ENCODE peak calls at places on chromosomes 6 and 20, in five cellular contexts. One of them, this sample, is unnamed.

GRCh38 chr20:53978497-53978896 is 91.9 kb downstream of the BCAS1 start:
- DNase-seq in uterus: no peak
- DNase-seq in mammary epithelial cell: no peak
- DNase-seq in lower lobe of right lung: no peak
- DNase-seq in esophagus squamous epithelium: no peak
- DNase-seq in this sample: no peak

GRCh38 chr20:19934792-19935491 is 82.2 kb upstream of the NAA20 start:
- DNase-seq in uterus: peak; percentile 64
- DNase-seq in esophagus squamous epithelium: no peak
- DNase-seq in mammary epithelial cell: peak; percentile 88
- DNase-seq in lower lobe of right lung: peak; percentile 71
- DNase-seq in this sample: peak; percentile 75

GRCh38 chr6:134436950-134437349 is 119.0 kb upstream of the SGK1 start:
- DNase-seq in esophagus squamous epithelium: no peak
- DNase-seq in mammary epithelial cell: no peak
- DNase-seq in uterus: no peak
- DNase-seq in lower lobe of right lung: no peak
- DNase-seq in this sample: no peak

GRCh38 chr20:19737025-19737424 is 21.0 kb upstream of the RIN2 start:
- DNase-seq in esophagus squamous epithelium: no peak
- DNase-seq in uterus: peak; percentile 43
- DNase-seq in mammary epithelial cell: peak; percentile 98
- DNase-seq in lower lobe of right lung: no peak
- DNase-seq in this sample: no peak

GRCh38 chr6:89084954-89085353 is 4.4 kb downstream of the PNRC1 start:
- DNase-seq in uterus: no peak
- DNase-seq in mammary epithelial cell: peak; percentile 56
- DNase-seq in lower lobe of right lung: no peak
- DNase-seq in esophagus squamous epithelium: no peak
- DNase-seq in this sample: no peak

GRCh38 chr6:31087494-31088089 is 24.8 kb downstream of the C6orf15 start:
- DNase-seq in lower lobe of right lung: peak; percentile 87
- DNase-seq in mammary epithelial cell: peak; percentile 73
- DNase-seq in uterus: peak; percentile 90
- DNase-seq in esophagus squamous epithelium: no peak
- DNase-seq in this sample: peak; percentile 86

GRCh38 chr20:12207875-12208274 is 290.2 kb downstream of the BTBD3 start:
- DNase-seq in lower lobe of right lung: no peak
- DNase-seq in mammary epithelial cell: peak; percentile 47
- DNase-seq in uterus: no peak
- DNase-seq in esophagus squamous epithelium: no peak
- DNase-seq in this sample: no peak

GRCh38 chr6:112979830-112980229 is 632.7 kb downstream of the RFPL4B start:
- DNase-seq in uterus: no peak
- DNase-seq in lower lobe of right lung: no peak
- DNase-seq in esophagus squamous epithelium: no peak
- DNase-seq in mammary epithelial cell: peak; percentile 1
- DNase-seq in this sample: no peak

GRCh38 chr6:167833396-167833763 is 6.7 kb downstream of the AFDN start:
- DNase-seq in mammary epithelial cell: no peak
- DNase-seq in lower lobe of right lung: no peak
- DNase-seq in esophagus squamous epithelium: no peak
- DNase-seq in uterus: no peak
- DNase-seq in this sample: no peak

GRCh38 chr6:168908887-168909286 is 344.8 kb downstream of the THBS2 start:
- DNase-seq in lower lobe of right lung: no peak
- DNase-seq in uterus: no peak
- DNase-seq in esophagus squamous epithelium: no peak
- DNase-seq in mammary epithelial cell: peak; percentile 54
- DNase-seq in this sample: no peak

GRCh38 chr20:38671186-38671585 is 53.1 kb upstream of the SLC32A1 start:
- DNase-seq in uterus: no peak
- DNase-seq in lower lobe of right lung: no peak
- DNase-seq in mammary epithelial cell: no peak
- DNase-seq in esophagus squamous epithelium: no peak
- DNase-seq in this sample: no peak

GRCh38 chr20:5080384-5080877 is 39.3 kb downstream of the PCNA start:
- DNase-seq in esophagus squamous epithelium: no peak
- DNase-seq in mammary epithelial cell: no peak
- DNase-seq in uterus: no peak
- DNase-seq in lower lobe of right lung: peak; percentile 88
- DNase-seq in this sample: peak; percentile 86

GRCh38 chr20:53899351-53900167 is 170.8 kb downstream of the BCAS1 start:
- DNase-seq in esophagus squamous epithelium: no peak
- DNase-seq in lower lobe of right lung: no peak
- DNase-seq in mammary epithelial cell: peak; percentile 96
- DNase-seq in uterus: peak; percentile 35
- DNase-seq in this sample: no peak

GRCh38 chr6:11433860-11434259 is 103.7 kb upstream of the TMEM170B start:
- DNase-seq in esophagus squamous epithelium: no peak
- DNase-seq in lower lobe of right lung: no peak
- DNase-seq in uterus: no peak
- DNase-seq in mammary epithelial cell: no peak
- DNase-seq in this sample: no peak

GRCh38 chr20:9040874-9041524 is 27.9 kb upstream of the PLCB4 start:
- DNase-seq in esophagus squamous epithelium: no peak
- DNase-seq in mammary epithelial cell: no peak
- DNase-seq in uterus: no peak
- DNase-seq in lower lobe of right lung: no peak
- DNase-seq in this sample: no peak

GRCh38 chr6:3139090-3139903 is 18.0 kb downstream of the TUBB2A start:
- DNase-seq in mammary epithelial cell: no peak
- DNase-seq in lower lobe of right lung: peak; percentile 61
- DNase-seq in uterus: peak; percentile 40
- DNase-seq in esophagus squamous epithelium: no peak
- DNase-seq in this sample: peak; percentile 74

GRCh38 chr6:11251553-11252358 is 19.3 kb upstream of the NEDD9 start:
- DNase-seq in mammary epithelial cell: peak; percentile 89
- DNase-seq in uterus: peak; percentile 89
- DNase-seq in esophagus squamous epithelium: no peak
- DNase-seq in lower lobe of right lung: no peak
- DNase-seq in this sample: no peak

GRCh38 chr6:142802124-142802523 is 142.9 kb downstream of the HIVEP2 start:
- DNase-seq in esophagus squamous epithelium: no peak
- DNase-seq in mammary epithelial cell: peak; percentile 98
- DNase-seq in lower lobe of right lung: no peak
- DNase-seq in uterus: no peak
- DNase-seq in this sample: no peak

GRCh38 chr6:36083446-36083845 is 46.9 kb upstream of the MAPK13 start:
- DNase-seq in mammary epithelial cell: no peak
- DNase-seq in lower lobe of right lung: no peak
- DNase-seq in uterus: no peak
- DNase-seq in esophagus squamous epithelium: no peak
- DNase-seq in this sample: no peak

GRCh38 chr6:149965191-149966020 is 1.7 kb downstream of the ULBP1 start:
- DNase-seq in esophagus squamous epithelium: no peak
- DNase-seq in uterus: no peak
- DNase-seq in mammary epithelial cell: no peak
- DNase-seq in lower lobe of right lung: no peak
- DNase-seq in this sample: no peak

GRCh38 chr6:140744648-140745320 is 1370.3 kb upstream of the CITED2 start:
- DNase-seq in lower lobe of right lung: no peak
- DNase-seq in uterus: no peak
- DNase-seq in esophagus squamous epithelium: no peak
- DNase-seq in mammary epithelial cell: peak; percentile 71
- DNase-seq in this sample: no peak

GRCh38 chr6:150037526-150038201 is 12.3 kb upstream of the RAET1L start:
- DNase-seq in esophagus squamous epithelium: no peak
- DNase-seq in mammary epithelial cell: no peak
- DNase-seq in lower lobe of right lung: no peak
- DNase-seq in uterus: no peak
- DNase-seq in this sample: no peak

GRCh38 chr6:47335456-47335855 is 25.8 kb upstream of the TNFRSF21 start:
- DNase-seq in lower lobe of right lung: no peak
- DNase-seq in esophagus squamous epithelium: no peak
- DNase-seq in mammary epithelial cell: no peak
- DNase-seq in uterus: no peak
- DNase-seq in this sample: no peak

GRCh38 chr6:81875776-81876293 is 123.4 kb upstream of the TENT5A start:
- DNase-seq in uterus: no peak
- DNase-seq in lower lobe of right lung: no peak
- DNase-seq in esophagus squamous epithelium: no peak
- DNase-seq in mammary epithelial cell: no peak
- DNase-seq in this sample: no peak

GRCh38 chr20:19964289-19965263 is 52.6 kb upstream of the NAA20 start:
- DNase-seq in uterus: peak; percentile 90
- DNase-seq in mammary epithelial cell: peak; percentile 41
- DNase-seq in esophagus squamous epithelium: no peak
- DNase-seq in lower lobe of right lung: peak; percentile 57
- DNase-seq in this sample: no peak

GRCh38 chr6:32692019-32692418 is 25.6 kb upstream of the HLA-DQB1 start:
- DNase-seq in lower lobe of right lung: peak; percentile 50
- DNase-seq in mammary epithelial cell: peak; percentile 45
- DNase-seq in uterus: no peak
- DNase-seq in esophagus squamous epithelium: no peak
- DNase-seq in this sample: no peak

GRCh38 chr6:13710552-13711383 is 867 bp downstream of the RANBP9 start:
- DNase-seq in esophagus squamous epithelium: no peak
- DNase-seq in uterus: no peak
- DNase-seq in mammary epithelial cell: peak; percentile 32
- DNase-seq in lower lobe of right lung: peak; percentile 71
- DNase-seq in this sample: peak; percentile 83

GRCh38 chr6:112228480-112229332 is 25.7 kb downstream of the LAMA4 start:
- DNase-seq in esophagus squamous epithelium: no peak
- DNase-seq in lower lobe of right lung: no peak
- DNase-seq in mammary epithelial cell: no peak
- DNase-seq in uterus: no peak
- DNase-seq in this sample: no peak

GRCh38 chr20:50277064-50277415 is 86.4 kb downstream of the CEBPB start:
- DNase-seq in mammary epithelial cell: no peak
- DNase-seq in esophagus squamous epithelium: no peak
- DNase-seq in uterus: no peak
- DNase-seq in lower lobe of right lung: no peak
- DNase-seq in this sample: no peak

GRCh38 chr6:139308284-139308916 is 16.6 kb upstream of the TXLNB start:
- DNase-seq in esophagus squamous epithelium: no peak
- DNase-seq in uterus: no peak
- DNase-seq in mammary epithelial cell: no peak
- DNase-seq in lower lobe of right lung: no peak
- DNase-seq in this sample: no peak

GRCh38 chr6:38974389-38975133 is 74.0 kb upstream of the GLP1R start:
- DNase-seq in lower lobe of right lung: no peak
- DNase-seq in mammary epithelial cell: no peak
- DNase-seq in uterus: no peak
- DNase-seq in esophagus squamous epithelium: no peak
- DNase-seq in this sample: no peak

GRCh38 chr20:34231634-34232033 is 9.6 kb upstream of the ASIP start:
- DNase-seq in lower lobe of right lung: no peak
- DNase-seq in uterus: no peak
- DNase-seq in esophagus squamous epithelium: no peak
- DNase-seq in mammary epithelial cell: no peak
- DNase-seq in this sample: no peak

GRCh38 chr20:16222859-16223411 is 350.3 kb downstream of the KIF16B start:
- DNase-seq in mammary epithelial cell: peak; percentile 23
- DNase-seq in uterus: no peak
- DNase-seq in lower lobe of right lung: no peak
- DNase-seq in esophagus squamous epithelium: no peak
- DNase-seq in this sample: no peak

GRCh38 chr6:138410048-138410735 is 6.2 kb downstream of the HEBP2 start:
- DNase-seq in uterus: peak; percentile 61
- DNase-seq in esophagus squamous epithelium: no peak
- DNase-seq in mammary epithelial cell: peak; percentile 69
- DNase-seq in lower lobe of right lung: peak; percentile 55
- DNase-seq in this sample: no peak

GRCh38 chr6:42190784-42191183 is 4.0 kb downstream of the GUCA1B start:
- DNase-seq in mammary epithelial cell: no peak
- DNase-seq in uterus: no peak
- DNase-seq in esophagus squamous epithelium: no peak
- DNase-seq in lower lobe of right lung: no peak
- DNase-seq in this sample: no peak

DNA sequence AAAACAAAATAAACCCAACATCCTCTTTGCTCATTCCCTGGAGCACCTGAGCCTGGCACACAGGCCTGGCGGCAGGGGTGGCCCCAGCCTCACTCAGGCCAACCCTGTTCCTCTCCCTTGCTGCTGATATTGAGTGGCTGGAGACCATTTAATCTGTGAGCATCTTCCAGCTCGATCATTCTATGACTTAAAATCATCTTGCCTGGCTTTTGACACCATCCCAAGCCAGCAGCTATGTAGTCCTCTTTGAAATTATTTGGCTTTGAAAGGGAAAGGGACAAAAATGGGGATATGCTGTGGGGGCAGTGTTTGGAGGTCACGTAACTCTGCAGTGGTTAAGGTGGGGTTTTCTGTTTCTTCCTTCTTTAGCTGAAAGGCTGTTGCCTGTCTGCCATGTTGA is 22.8 kb downstream of the EZR start:
- DNase-seq in lower lobe of right lung: no peak
- DNase-seq in uterus: no peak
- DNase-seq in mammary epithelial cell: no peak
- DNase-seq in esophagus squamous epithelium: no peak
- DNase-seq in this sample: no peak
- H3K27me3 ChIP-seq in lower lobe of right lung: no peaks in the 10 kb centered on the region
- H3K27me3 ChIP-seq in uterus: no peaks in the 10 kb centered on the region
- H3K27me3 ChIP-seq in mammary epithelial cell: no peaks in the 10 kb centered on the region
- H3K27me3 ChIP-seq in esophagus squamous epithelium: no peaks in the 10 kb centered on the region
- H3K27me3 ChIP-seq in this sample: no peaks in the 10 kb centered on the region

GRCh38 chr6:155121699-155122098 is 126.6 kb downstream of the TIAM2 start:
- DNase-seq in esophagus squamous epithelium: no peak
- DNase-seq in lower lobe of right lung: no peak
- DNase-seq in uterus: no peak
- DNase-seq in mammary epithelial cell: no peak
- DNase-seq in this sample: no peak
- H3K4me1 ChIP-seq in esophagus squamous epithelium: no peaks in the 10 kb centered on the region
- H3K4me1 ChIP-seq in lower lobe of right lung: no peaks in the 10 kb centered on the region
- H3K4me1 ChIP-seq in uterus: no peaks in the 10 kb centered on the region
- H3K4me1 ChIP-seq in mammary epithelial cell: no peaks in the 10 kb centered on the region
- H3K4me1 ChIP-seq in this sample: no peaks in the 10 kb centered on the region

GRCh38 chr6:27208042-27208441 is 39.5 kb upstream of the PRSS16 start:
- DNase-seq in esophagus squamous epithelium: no peak
- DNase-seq in mammary epithelial cell: no peak
- DNase-seq in lower lobe of right lung: no peak
- DNase-seq in uterus: no peak
- DNase-seq in this sample: no peak
- H3K27me3 ChIP-seq in esophagus squamous epithelium: no peaks in the 10 kb centered on the region
- H3K27me3 ChIP-seq in mammary epithelial cell: no peaks in the 10 kb centered on the region
- H3K27me3 ChIP-seq in lower lobe of right lung: peaks cover 70% of the 10 kb centered on the region
- H3K27me3 ChIP-seq in uterus: no peaks in the 10 kb centered on the region
- H3K27me3 ChIP-seq in this sample: peaks cover 85% of the 10 kb centered on the region

DNA sequence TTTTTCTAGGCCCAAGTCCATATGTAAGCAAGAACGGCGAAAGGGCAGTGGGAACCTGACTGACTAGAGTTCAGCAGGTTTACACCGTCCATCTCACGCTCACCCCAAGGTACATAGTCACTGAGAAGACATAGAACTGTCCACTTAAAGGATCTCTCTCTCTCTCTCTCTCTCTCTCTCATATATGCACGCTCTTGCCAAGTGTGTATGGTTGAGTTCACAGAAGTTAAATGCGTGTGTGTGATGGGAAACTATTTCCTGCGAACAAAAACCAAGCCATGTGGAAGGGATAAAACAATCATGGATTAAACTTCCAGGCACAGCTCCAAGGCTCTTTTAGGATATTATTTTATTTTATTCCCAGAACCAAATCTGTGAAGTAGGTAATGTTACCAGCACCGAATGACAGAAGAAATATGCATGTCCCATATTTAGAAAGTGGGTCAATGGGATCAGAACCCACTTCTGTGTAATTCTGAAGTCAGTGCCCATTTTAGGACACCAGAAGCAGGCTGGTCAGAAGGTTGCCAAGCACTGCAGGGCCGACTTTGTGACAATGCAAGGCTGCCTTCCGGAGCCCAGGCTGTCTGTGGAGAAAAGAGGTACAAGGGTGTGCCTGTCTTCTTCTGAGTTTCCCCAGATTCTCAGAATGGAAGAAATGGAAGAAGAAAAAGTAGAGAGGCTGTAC is 49.2 kb upstream of the MAP7 start:
- DNase-seq in lower lobe of right lung: no peak
- DNase-seq in esophagus squamous epithelium: no peak
- DNase-seq in mammary epithelial cell: no peak
- DNase-seq in uterus: no peak
- DNase-seq in this sample: no peak
- H3K4me1 ChIP-seq in lower lobe of right lung: peaks cover 7% of the 10 kb centered on the region
- H3K4me1 ChIP-seq in esophagus squamous epithelium: peaks cover under 1% of the 10 kb centered on the region
- H3K4me1 ChIP-seq in mammary epithelial cell: peaks cover 3% of the 10 kb centered on the region
- H3K4me1 ChIP-seq in uterus: no peaks in the 10 kb centered on the region
- H3K4me1 ChIP-seq in this sample: peaks cover 3% of the 10 kb centered on the region

This sample was measured in upper lobe of right lung.